ENCODE peak calls at places on chromosomes 4 and X, in five cellular contexts. One of them, this sample, is unnamed.

GRCh38 chr4:183757105-183757504 is 98.0 kb downstream of the TRAPPC11 start:
- DNase-seq in kidney: no peak
- DNase-seq in right cardiac atrium: no peak
- DNase-seq in osteoblast: no peak
- DNase-seq in GM23248: no peak
- DNase-seq in this sample: no peak

GRCh38 chr4:3254302-3255131 is 5.6 kb downstream of the MSANTD1 start:
- DNase-seq in GM23248: no peak
- DNase-seq in osteoblast: peak
- DNase-seq in right cardiac atrium: no peak
- DNase-seq in kidney: peak
- DNase-seq in this sample: no peak

GRCh38 chr4:87806520-87806919 is 7.2 kb downstream of the IBSP start:
- DNase-seq in osteoblast: no peak
- DNase-seq in right cardiac atrium: no peak
- DNase-seq in kidney: no peak
- DNase-seq in GM23248: peak
- DNase-seq in this sample: no peak

GRCh38 chr4:43360296-43360695 is 467.8 kb downstream of the GRXCR1 start:
- DNase-seq in osteoblast: no peak
- DNase-seq in right cardiac atrium: no peak
- DNase-seq in GM23248: no peak
- DNase-seq in kidney: no peak
- DNase-seq in this sample: no peak

GRCh38 chr4:122552898-122553297 is 68.0 kb downstream of the IL21 start:
- DNase-seq in GM23248: no peak
- DNase-seq in right cardiac atrium: no peak
- DNase-seq in osteoblast: no peak
- DNase-seq in kidney: no peak
- DNase-seq in this sample: no peak

GRCh38 chrX:54180403-54180802 is 2.7 kb downstream of the FAM120C start:
- DNase-seq in right cardiac atrium: no peak
- DNase-seq in kidney: no peak
- DNase-seq in osteoblast: no peak
- DNase-seq in GM23248: peak
- DNase-seq in this sample: no peak

GRCh38 chrX:105821471-105822081 is 763 bp upstream of the NRK start:
- DNase-seq in right cardiac atrium: peak
- DNase-seq in GM23248: no peak
- DNase-seq in kidney: peak
- DNase-seq in osteoblast: peak
- DNase-seq in this sample: no peak

GRCh38 chr4:117400039-117400835 is 314.9 kb upstream of the TRAM1L1 start:
- DNase-seq in osteoblast: no peak
- DNase-seq in GM23248: peak
- DNase-seq in kidney: no peak
- DNase-seq in right cardiac atrium: no peak
- DNase-seq in this sample: no peak

GRCh38 chr4:181677203-181677602 is 566.0 kb upstream of the TENM3 start:
- DNase-seq in right cardiac atrium: no peak
- DNase-seq in kidney: no peak
- DNase-seq in GM23248: no peak
- DNase-seq in osteoblast: no peak
- DNase-seq in this sample: no peak

GRCh38 chr4:147453561-147454141 is 27.2 kb upstream of the EDNRA start:
- DNase-seq in GM23248: peak
- DNase-seq in kidney: no peak
- DNase-seq in osteoblast: no peak
- DNase-seq in right cardiac atrium: no peak
- DNase-seq in this sample: no peak

GRCh38 chr4:187302456-187302855 is 578.8 kb upstream of the FAT1 start:
- DNase-seq in right cardiac atrium: no peak
- DNase-seq in GM23248: peak
- DNase-seq in osteoblast: peak
- DNase-seq in kidney: no peak
- DNase-seq in this sample: no peak

GRCh38 chr4:122806981-122807679 is 19.5 kb upstream of the FGF2 start:
- DNase-seq in osteoblast: no peak
- DNase-seq in GM23248: peak
- DNase-seq in right cardiac atrium: no peak
- DNase-seq in kidney: no peak
- DNase-seq in this sample: no peak

GRCh38 chr4:156693557-156693956 is 278.0 kb downstream of the PDGFC start:
- DNase-seq in kidney: no peak
- DNase-seq in right cardiac atrium: no peak
- DNase-seq in osteoblast: no peak
- DNase-seq in GM23248: no peak
- DNase-seq in this sample: no peak

GRCh38 chr4:128573781-128574508 is 235.6 kb upstream of the JADE1 start:
- DNase-seq in osteoblast: peak
- DNase-seq in right cardiac atrium: no peak
- DNase-seq in kidney: no peak
- DNase-seq in GM23248: peak
- DNase-seq in this sample: no peak

GRCh38 chr4:53132117-53132889 is 233.6 kb downstream of the SCFD2 start:
- DNase-seq in right cardiac atrium: no peak
- DNase-seq in osteoblast: peak
- DNase-seq in GM23248: peak
- DNase-seq in kidney: no peak
- DNase-seq in this sample: no peak

GRCh38 chrX:148501121-148502066 is 977 bp downstream of the AFF2 start:
- DNase-seq in GM23248: no peak
- DNase-seq in right cardiac atrium: peak
- DNase-seq in osteoblast: peak
- DNase-seq in kidney: peak
- DNase-seq in this sample: no peak

GRCh38 chr4:147103403-147103946 is 157.8 kb upstream of the TTC29 start:
- DNase-seq in GM23248: peak
- DNase-seq in kidney: peak
- DNase-seq in right cardiac atrium: peak
- DNase-seq in osteoblast: peak
- DNase-seq in this sample: no peak

GRCh38 chr4:169682360-169683047 is 62.1 kb downstream of the CLCN3 start:
- DNase-seq in right cardiac atrium: no peak
- DNase-seq in GM23248: peak
- DNase-seq in osteoblast: no peak
- DNase-seq in kidney: no peak
- DNase-seq in this sample: no peak

GRCh38 chr4:87589531-87589930 is 18.8 kb upstream of the DSPP start:
- DNase-seq in kidney: no peak
- DNase-seq in osteoblast: peak
- DNase-seq in GM23248: peak
- DNase-seq in right cardiac atrium: no peak
- DNase-seq in this sample: no peak

GRCh38 chrX:136525738-136526606 is 6.0 kb upstream of the VGLL1 start:
- DNase-seq in right cardiac atrium: peak
- DNase-seq in osteoblast: peak
- DNase-seq in GM23248: peak
- DNase-seq in kidney: peak
- DNase-seq in this sample: peak

GRCh38 chr4:4673070-4673469 is 131.2 kb upstream of the STX18 start:
- DNase-seq in kidney: no peak
- DNase-seq in GM23248: peak
- DNase-seq in osteoblast: no peak
- DNase-seq in right cardiac atrium: peak
- DNase-seq in this sample: no peak

GRCh38 chr4:106316773-106317409 is 541 bp downstream of the AIMP1 start:
- DNase-seq in GM23248: peak
- DNase-seq in osteoblast: no peak
- DNase-seq in right cardiac atrium: no peak
- DNase-seq in kidney: no peak
- DNase-seq in this sample: no peak

GRCh38 chr4:71126719-71127118 is 133.3 kb downstream of the DCK start:
- DNase-seq in kidney: no peak
- DNase-seq in right cardiac atrium: no peak
- DNase-seq in GM23248: peak
- DNase-seq in osteoblast: peak
- DNase-seq in this sample: no peak

GRCh38 chrX:23804578-23804977 is 21.6 kb downstream of the SAT1 start:
- DNase-seq in kidney: no peak
- DNase-seq in osteoblast: no peak
- DNase-seq in right cardiac atrium: no peak
- DNase-seq in GM23248: peak
- DNase-seq in this sample: no peak
- H3K27ac ChIP-seq in kidney: no peak
- H3K27ac ChIP-seq in osteoblast: peak
- H3K27ac ChIP-seq in right cardiac atrium: no peak
- H3K27ac ChIP-seq in GM23248: peak
- H3K27ac ChIP-seq in this sample: no peak

DNA sequence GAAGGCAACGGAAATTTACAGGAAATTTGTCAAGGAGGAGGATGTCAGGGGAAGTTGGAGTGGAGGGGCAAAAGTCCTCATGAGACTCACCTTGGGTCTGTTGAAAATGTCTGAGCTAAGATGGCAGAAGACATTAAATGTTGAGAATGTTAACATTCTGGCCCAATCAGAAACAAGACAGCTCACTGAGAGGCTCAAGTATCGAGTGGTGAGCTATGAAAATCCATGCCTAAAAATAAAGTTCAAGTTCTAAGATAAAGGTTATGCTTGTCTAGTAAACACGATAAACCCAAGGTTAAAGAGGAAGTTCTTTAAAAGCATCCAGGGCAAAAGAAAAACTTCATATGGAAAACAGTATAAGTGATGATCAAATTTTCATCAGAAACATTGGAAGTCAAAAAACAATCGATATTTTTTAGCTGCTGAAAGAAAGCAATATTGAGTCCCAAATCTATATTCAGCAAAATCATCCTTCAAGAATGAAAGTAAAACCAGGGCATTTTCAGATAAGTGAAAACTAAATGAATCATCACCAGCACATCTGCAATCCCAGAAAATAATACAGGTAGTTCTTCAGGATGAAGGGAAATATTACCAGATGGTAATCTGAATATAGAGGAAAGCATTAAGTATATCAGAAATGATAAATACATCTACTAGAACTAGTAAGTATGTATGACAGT is 462.4 kb downstream of the TLL1 start:
- DNase-seq in right cardiac atrium: no peak
- DNase-seq in osteoblast: no peak
- DNase-seq in GM23248: no peak
- DNase-seq in kidney: no peak
- DNase-seq in this sample: no peak
- H3K27ac ChIP-seq in right cardiac atrium: no peak
- H3K27ac ChIP-seq in osteoblast: no peak
- H3K27ac ChIP-seq in GM23248: no peak
- H3K27ac ChIP-seq in kidney: no peak
- H3K27ac ChIP-seq in this sample: no peak

GRCh38 chr4:21982087-21982486 is 33.5 kb upstream of the KCNIP4 start:
- DNase-seq in GM23248: no peak
- DNase-seq in osteoblast: no peak
- DNase-seq in right cardiac atrium: no peak
- DNase-seq in kidney: no peak
- DNase-seq in this sample: no peak

GRCh38 chr4:21973850-21974249 is 25.3 kb upstream of the KCNIP4 start:
- DNase-seq in right cardiac atrium: no peak
- DNase-seq in kidney: no peak
- DNase-seq in osteoblast: no peak
- DNase-seq in GM23248: no peak
- DNase-seq in this sample: no peak

GRCh38 chr4:21976166-21976565 is 27.6 kb upstream of the KCNIP4 start:
- DNase-seq in right cardiac atrium: no peak
- DNase-seq in osteoblast: no peak
- DNase-seq in kidney: no peak
- DNase-seq in GM23248: no peak
- DNase-seq in this sample: no peak

DNA sequence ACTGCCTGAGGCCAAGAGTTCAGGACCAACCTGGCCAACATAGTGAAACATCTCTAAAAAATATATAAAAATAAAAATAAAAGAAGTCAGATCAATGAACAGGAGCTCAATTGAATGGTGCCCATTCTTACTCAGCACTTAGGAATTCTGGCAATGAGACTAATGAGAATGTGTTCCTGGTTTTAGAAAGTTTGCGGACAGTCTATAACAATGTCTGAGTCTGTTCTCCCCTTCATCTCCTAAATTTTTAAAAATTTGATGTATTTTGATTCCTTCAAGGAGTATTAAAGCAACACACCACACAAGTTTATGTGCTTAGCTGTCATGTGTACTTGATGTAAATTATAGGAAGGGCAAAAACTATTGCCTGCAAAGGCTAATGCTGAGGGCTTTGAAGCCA is 30.6 kb upstream of the KCNIP4 start:
- DNase-seq in right cardiac atrium: no peak
- DNase-seq in kidney: no peak
- DNase-seq in GM23248: peak
- DNase-seq in osteoblast: no peak
- DNase-seq in this sample: no peak
- H3K27ac ChIP-seq in right cardiac atrium: no peak
- H3K27ac ChIP-seq in kidney: no peak
- H3K27ac ChIP-seq in GM23248: no peak
- H3K27ac ChIP-seq in osteoblast: no peak
- H3K27ac ChIP-seq in this sample: no peak

GRCh38 chr4:721261-722171 is 15.9 kb downstream of the PCGF3 start:
- DNase-seq in GM23248: peak
- DNase-seq in osteoblast: peak
- DNase-seq in right cardiac atrium: peak
- DNase-seq in kidney: peak
- DNase-seq in this sample: no peak
- H3K27ac ChIP-seq in GM23248: peak
- H3K27ac ChIP-seq in osteoblast: no peak
- H3K27ac ChIP-seq in right cardiac atrium: no peak
- H3K27ac ChIP-seq in kidney: no peak
- H3K27ac ChIP-seq in this sample: peak

DNA sequence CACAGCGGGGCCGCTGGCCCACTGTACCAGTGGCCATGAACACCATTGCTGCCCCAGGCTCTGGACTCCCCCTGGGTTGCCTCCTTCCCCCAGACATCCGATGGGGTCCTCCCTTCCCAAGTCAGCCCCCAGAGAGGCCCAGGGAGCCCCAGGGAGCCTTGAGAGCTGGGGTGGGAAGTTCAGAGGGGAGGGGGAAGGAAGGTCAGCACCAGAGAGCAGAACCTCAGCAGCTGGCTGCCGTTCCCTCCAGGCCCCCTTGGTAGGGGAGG is 464 bp upstream of the ARHGAP4 start:
- DNase-seq in osteoblast: no peak
- DNase-seq in right cardiac atrium: no peak
- DNase-seq in kidney: no peak
- DNase-seq in GM23248: no peak
- DNase-seq in this sample: no peak
- H3K27ac ChIP-seq in osteoblast: no peak
- H3K27ac ChIP-seq in right cardiac atrium: peak
- H3K27ac ChIP-seq in kidney: peak
- H3K27ac ChIP-seq in GM23248: no peak
- H3K27ac ChIP-seq in this sample: peak

This sample was measured in substantia nigra.